ENCODE peak calls at places on chromosome X, in eight cellular contexts. One of them, this sample, is unnamed.

GRCh38 chrX:14083783-14084182 is 54.1 kb upstream of the GEMIN8 start:
- DNase-seq in GDM1: no peak
- DNase-seq in neural crest cell: no peak
- DNase-seq in IMR-90: no peak
- DNase-seq in pancreas: no peak
- DNase-seq in Calu3: no peak
- DNase-seq in LoVo: no peak
- DNase-seq in retinal pigment epithelial cell: no peak
- DNase-seq in this sample: no peak

GRCh38 chrX:47501226-47502071 is 18.4 kb upstream of the ZNF41 start:
- DNase-seq in GDM1: no peak
- DNase-seq in neural crest cell: no peak
- DNase-seq in IMR-90: peak; percentile 64
- DNase-seq in pancreas: no peak
- DNase-seq in Calu3: no peak
- DNase-seq in LoVo: peak; percentile 14
- DNase-seq in retinal pigment epithelial cell: no peak
- DNase-seq in this sample: peak; percentile 70

GRCh38 chrX:13579696-13580095 is 10.3 kb downstream of the EGFL6 start:
- DNase-seq in GDM1: no peak
- DNase-seq in neural crest cell: no peak
- DNase-seq in IMR-90: no peak
- DNase-seq in pancreas: no peak
- DNase-seq in Calu3: no peak
- DNase-seq in LoVo: no peak
- DNase-seq in retinal pigment epithelial cell: no peak
- DNase-seq in this sample: no peak

GRCh38 chrX:154430504-154430903 is 2.0 kb downstream of the ATP6AP1 start:
- DNase-seq in GDM1: no peak
- DNase-seq in neural crest cell: no peak
- DNase-seq in IMR-90: no peak
- DNase-seq in pancreas: no peak
- DNase-seq in Calu3: no peak
- DNase-seq in LoVo: no peak
- DNase-seq in retinal pigment epithelial cell: no peak
- DNase-seq in this sample: no peak

GRCh38 chrX:9587551-9588096 is 122.8 kb downstream of the TBL1X start:
- DNase-seq in GDM1: no peak
- DNase-seq in neural crest cell: no peak
- DNase-seq in IMR-90: no peak
- DNase-seq in pancreas: no peak
- DNase-seq in Calu3: no peak
- DNase-seq in LoVo: no peak
- DNase-seq in retinal pigment epithelial cell: no peak
- DNase-seq in this sample: no peak

GRCh38 chrX:132463411-132463810 is 25.4 kb downstream of the MBNL3 start:
- DNase-seq in GDM1: no peak
- DNase-seq in neural crest cell: no peak
- DNase-seq in IMR-90: peak; percentile 6
- DNase-seq in pancreas: no peak
- DNase-seq in Calu3: no peak
- DNase-seq in LoVo: no peak
- DNase-seq in retinal pigment epithelial cell: no peak
- DNase-seq in this sample: peak; percentile 8

GRCh38 chrX:40041915-40042314 is 55.8 kb downstream of the BCOR start:
- DNase-seq in GDM1: no peak
- DNase-seq in neural crest cell: no peak
- DNase-seq in IMR-90: no peak
- DNase-seq in pancreas: no peak
- DNase-seq in Calu3: no peak
- DNase-seq in LoVo: no peak
- DNase-seq in retinal pigment epithelial cell: no peak
- DNase-seq in this sample: no peak

GRCh38 chrX:69457756-69458155 is 46.4 kb upstream of the NALF2 start:
- DNase-seq in GDM1: no peak
- DNase-seq in neural crest cell: no peak
- DNase-seq in IMR-90: no peak
- DNase-seq in pancreas: no peak
- DNase-seq in Calu3: no peak
- DNase-seq in LoVo: no peak
- DNase-seq in retinal pigment epithelial cell: no peak
- DNase-seq in this sample: no peak

GRCh38 chrX:122770581-122770980 is 413.5 kb upstream of the GRIA3 start:
- DNase-seq in GDM1: no peak
- DNase-seq in neural crest cell: no peak
- DNase-seq in IMR-90: no peak
- DNase-seq in pancreas: no peak
- DNase-seq in Calu3: no peak
- DNase-seq in LoVo: no peak
- DNase-seq in retinal pigment epithelial cell: peak; percentile 58
- DNase-seq in this sample: peak; percentile 11

GRCh38 chrX:136250191-136251041 is 784 bp downstream of the MAP7D3 start:
- DNase-seq in GDM1: no peak
- DNase-seq in neural crest cell: no peak
- DNase-seq in IMR-90: no peak
- DNase-seq in pancreas: no peak
- DNase-seq in Calu3: peak; percentile 4
- DNase-seq in LoVo: peak; percentile 1
- DNase-seq in retinal pigment epithelial cell: no peak
- DNase-seq in this sample: peak; percentile 48

GRCh38 chrX:31268359-31268758 is 196.5 kb upstream of the FTHL17 start:
- DNase-seq in GDM1: no peak
- DNase-seq in neural crest cell: no peak
- DNase-seq in IMR-90: peak; percentile 16
- DNase-seq in pancreas: no peak
- DNase-seq in Calu3: no peak
- DNase-seq in LoVo: no peak
- DNase-seq in retinal pigment epithelial cell: peak; percentile 16
- DNase-seq in this sample: peak; percentile 60

GRCh38 chrX:115968436-115969252 is 201.9 kb upstream of the AGTR2 start:
- DNase-seq in GDM1: no peak
- DNase-seq in neural crest cell: peak; percentile 57
- DNase-seq in IMR-90: no peak
- DNase-seq in pancreas: peak; percentile 39
- DNase-seq in Calu3: peak; percentile 63
- DNase-seq in LoVo: peak; percentile 41
- DNase-seq in retinal pigment epithelial cell: no peak
- DNase-seq in this sample: no peak

GRCh38 chrX:71228063-71228642 is 5.1 kb downstream of the GJB1 start:
- DNase-seq in GDM1: no peak
- DNase-seq in neural crest cell: no peak
- DNase-seq in IMR-90: no peak
- DNase-seq in pancreas: no peak
- DNase-seq in Calu3: no peak
- DNase-seq in LoVo: no peak
- DNase-seq in retinal pigment epithelial cell: no peak
- DNase-seq in this sample: no peak

GRCh38 chrX:72125331-72126047 is 6.2 kb downstream of the RTL5 start:
- DNase-seq in GDM1: no peak
- DNase-seq in neural crest cell: no peak
- DNase-seq in IMR-90: no peak
- DNase-seq in pancreas: no peak
- DNase-seq in Calu3: no peak
- DNase-seq in LoVo: no peak
- DNase-seq in retinal pigment epithelial cell: no peak
- DNase-seq in this sample: no peak

GRCh38 chrX:130516123-130516522 is 114.3 kb downstream of the RBMX2 start:
- DNase-seq in GDM1: no peak
- DNase-seq in neural crest cell: no peak
- DNase-seq in IMR-90: no peak
- DNase-seq in pancreas: no peak
- DNase-seq in Calu3: no peak
- DNase-seq in LoVo: no peak
- DNase-seq in retinal pigment epithelial cell: no peak
- DNase-seq in this sample: no peak

GRCh38 chrX:122579036-122579435 is 605.0 kb upstream of the GRIA3 start:
- DNase-seq in GDM1: no peak
- DNase-seq in neural crest cell: no peak
- DNase-seq in IMR-90: no peak
- DNase-seq in pancreas: no peak
- DNase-seq in Calu3: no peak
- DNase-seq in LoVo: no peak
- DNase-seq in retinal pigment epithelial cell: no peak
- DNase-seq in this sample: no peak

GRCh38 chrX:17656035-17656418 is 81.3 kb upstream of the SCML1 start:
- DNase-seq in GDM1: no peak
- DNase-seq in neural crest cell: no peak
- DNase-seq in IMR-90: no peak
- DNase-seq in pancreas: no peak
- DNase-seq in Calu3: no peak
- DNase-seq in LoVo: no peak
- DNase-seq in retinal pigment epithelial cell: no peak
- DNase-seq in this sample: no peak

GRCh38 chrX:56726609-56727008 is 2.4 kb upstream of the NBDY start:
- DNase-seq in GDM1: no peak
- DNase-seq in neural crest cell: no peak
- DNase-seq in IMR-90: peak; percentile 61
- DNase-seq in pancreas: no peak
- DNase-seq in Calu3: peak; percentile 11
- DNase-seq in LoVo: peak; percentile 41
- DNase-seq in retinal pigment epithelial cell: no peak
- DNase-seq in this sample: peak; percentile 54

GRCh38 chrX:70172226-70172625 is 5.1 kb upstream of the DGAT2L6 start:
- DNase-seq in GDM1: no peak
- DNase-seq in neural crest cell: no peak
- DNase-seq in IMR-90: peak; percentile 29
- DNase-seq in pancreas: no peak
- DNase-seq in Calu3: no peak
- DNase-seq in LoVo: no peak
- DNase-seq in retinal pigment epithelial cell: no peak
- DNase-seq in this sample: peak; percentile 15

GRCh38 chrX:118644378-118644777 is 83.0 kb upstream of the IL13RA1 start:
- DNase-seq in GDM1: peak; percentile 16
- DNase-seq in neural crest cell: no peak
- DNase-seq in IMR-90: peak; percentile 68
- DNase-seq in pancreas: no peak
- DNase-seq in Calu3: peak; percentile 15
- DNase-seq in LoVo: peak; percentile 27
- DNase-seq in retinal pigment epithelial cell: peak; percentile 11
- DNase-seq in this sample: peak; percentile 57

GRCh38 chrX:97330150-97330549 is 446.4 kb downstream of the RPA4 start:
- DNase-seq in GDM1: no peak
- DNase-seq in neural crest cell: no peak
- DNase-seq in IMR-90: no peak
- DNase-seq in pancreas: no peak
- DNase-seq in Calu3: no peak
- DNase-seq in LoVo: no peak
- DNase-seq in retinal pigment epithelial cell: no peak
- DNase-seq in this sample: no peak

GRCh38 chrX:45240334-45240733 is 39.7 kb upstream of the DIPK2B start:
- DNase-seq in GDM1: peak; percentile 29
- DNase-seq in neural crest cell: no peak
- DNase-seq in IMR-90: no peak
- DNase-seq in pancreas: no peak
- DNase-seq in Calu3: no peak
- DNase-seq in LoVo: no peak
- DNase-seq in retinal pigment epithelial cell: no peak
- DNase-seq in this sample: no peak

GRCh38 chrX:13864264-13864663 is 47.4 kb upstream of the GPM6B start:
- DNase-seq in GDM1: no peak
- DNase-seq in neural crest cell: no peak
- DNase-seq in IMR-90: peak; percentile 30
- DNase-seq in pancreas: no peak
- DNase-seq in Calu3: no peak
- DNase-seq in LoVo: no peak
- DNase-seq in retinal pigment epithelial cell: no peak
- DNase-seq in this sample: peak; percentile 1

GRCh38 chrX:21166302-21166982 is 207.8 kb upstream of the CNKSR2 start:
- DNase-seq in GDM1: no peak
- DNase-seq in neural crest cell: no peak
- DNase-seq in IMR-90: peak; percentile 25
- DNase-seq in pancreas: no peak
- DNase-seq in Calu3: peak; percentile 11
- DNase-seq in LoVo: peak; percentile 2
- DNase-seq in retinal pigment epithelial cell: peak; percentile 46
- DNase-seq in this sample: peak; percentile 68

GRCh38 chrX:151624677-151625076 is 61.2 kb downstream of the PASD1 start:
- DNase-seq in GDM1: no peak
- DNase-seq in neural crest cell: no peak
- DNase-seq in IMR-90: no peak
- DNase-seq in pancreas: no peak
- DNase-seq in Calu3: no peak
- DNase-seq in LoVo: no peak
- DNase-seq in retinal pigment epithelial cell: no peak
- DNase-seq in this sample: no peak

GRCh38 chrX:10186355-10186754 is 29.6 kb downstream of the CLCN4 start:
- DNase-seq in GDM1: no peak
- DNase-seq in neural crest cell: no peak
- DNase-seq in IMR-90: no peak
- DNase-seq in pancreas: no peak
- DNase-seq in Calu3: no peak
- DNase-seq in LoVo: no peak
- DNase-seq in retinal pigment epithelial cell: no peak
- DNase-seq in this sample: no peak

GRCh38 chrX:151974336-151975227 is at the start of gene GABRE:
- DNase-seq in GDM1: no peak
- DNase-seq in neural crest cell: peak; percentile 12
- DNase-seq in IMR-90: no peak
- DNase-seq in pancreas: peak; percentile 40
- DNase-seq in Calu3: peak; percentile 69
- DNase-seq in LoVo: peak; percentile 49
- DNase-seq in retinal pigment epithelial cell: no peak
- DNase-seq in this sample: peak; percentile 49

GRCh38 chrX:9532349-9532748 is 67.5 kb downstream of the TBL1X start:
- DNase-seq in GDM1: no peak
- DNase-seq in neural crest cell: no peak
- DNase-seq in IMR-90: peak; percentile 23
- DNase-seq in pancreas: no peak
- DNase-seq in Calu3: no peak
- DNase-seq in LoVo: no peak
- DNase-seq in retinal pigment epithelial cell: no peak
- DNase-seq in this sample: no peak

GRCh38 chrX:94655180-94655579 is 981.2 kb downstream of the FAM133A start:
- DNase-seq in GDM1: no peak
- DNase-seq in neural crest cell: no peak
- DNase-seq in IMR-90: no peak
- DNase-seq in pancreas: no peak
- DNase-seq in Calu3: no peak
- DNase-seq in LoVo: no peak
- DNase-seq in retinal pigment epithelial cell: no peak
- DNase-seq in this sample: no peak

GRCh38 chrX:136814847-136815634 is 34.3 kb upstream of the ARHGEF6 start:
- DNase-seq in GDM1: no peak
- DNase-seq in neural crest cell: no peak
- DNase-seq in IMR-90: no peak
- DNase-seq in pancreas: no peak
- DNase-seq in Calu3: no peak
- DNase-seq in LoVo: no peak
- DNase-seq in retinal pigment epithelial cell: no peak
- DNase-seq in this sample: no peak

GRCh38 chrX:100748133-100748532 is 16.2 kb upstream of the SYTL4 start:
- DNase-seq in GDM1: no peak
- DNase-seq in neural crest cell: no peak
- DNase-seq in IMR-90: no peak
- DNase-seq in pancreas: no peak
- DNase-seq in Calu3: no peak
- DNase-seq in LoVo: peak; percentile 15
- DNase-seq in retinal pigment epithelial cell: no peak
- DNase-seq in this sample: peak; percentile 61

GRCh38 chrX:24242649-24243556 is 71.0 kb downstream of the SUPT20HL2 start:
- DNase-seq in GDM1: no peak
- DNase-seq in neural crest cell: no peak
- DNase-seq in IMR-90: peak; percentile 63
- DNase-seq in pancreas: peak; percentile 51
- DNase-seq in Calu3: no peak
- DNase-seq in LoVo: no peak
- DNase-seq in retinal pigment epithelial cell: no peak
- DNase-seq in this sample: peak; percentile 92

GRCh38 chrX:15906544-15906943 is 51.9 kb upstream of the AP1S2 start:
- DNase-seq in GDM1: no peak
- DNase-seq in neural crest cell: no peak
- DNase-seq in IMR-90: peak; percentile 5
- DNase-seq in pancreas: no peak
- DNase-seq in Calu3: no peak
- DNase-seq in LoVo: no peak
- DNase-seq in retinal pigment epithelial cell: no peak
- DNase-seq in this sample: no peak

This sample was measured in EH.